ENCODE peak calls at places on chromosomes 2 and 18, in nine cellular contexts. L is CD8-positive, alpha-beta memory T cell; O is PC-3; F is HT-29; G is A549; Z is HFFc6; W is fibroblast of pulmonary artery; N is GM10248; M is T-helper 2 cell. E is an unnamed sample.

GRCh38 chr2:38551746-38552145 is 51.0 kb downstream of the HNRNPLL start:
- DNase-seq in L (no peak), O (no peak), F (no peak), G (no peak), Z (no peak), W (no peak), N (no peak), M (no peak), E (no peak)

GRCh38 chr2:201971516-201972228 is 62.0 kb upstream of the FZD7 start:
- DNase-seq in L (no peak), O (no peak), F (no peak), G (no peak), Z (no peak), W (no peak), N (no peak), M (no peak), E (no peak)

GRCh38 chr2:102027036-102027702 is 35.4 kb downstream of the IL1R2 start:
- DNase-seq in L (no peak), O (no peak), F (no peak), G (no peak), Z (peak; percentile 69), W (peak; percentile 91), N (no peak), M (no peak), E (no peak)

GRCh38 chr2:127622561-127623387 is 23.2 kb upstream of the GPR17 start:
- DNase-seq in L (peak; percentile 21), O (no peak), F (no peak), G (no peak), Z (no peak), W (no peak), N (no peak), M (no peak), E (no peak)

GRCh38 chr2:121052023-121052422 is 233.0 kb downstream of the TFCP2L1 start:
- DNase-seq in L (no peak), O (no peak), F (no peak), G (no peak), Z (no peak), W (peak; percentile 17), N (no peak), M (no peak), E (no peak)

GRCh38 chr18:78717766-78718150 is 261.9 kb upstream of the SALL3 start:
- DNase-seq in L (no peak), O (no peak), F (no peak), G (no peak), Z (no peak), W (no peak), N (no peak), M (no peak), E (no peak)

GRCh38 chr2:219058541-219059374 is 2.0 kb downstream of the IHH start:
- DNase-seq in L (no peak), O (peak; percentile 22), F (peak; percentile 77), G (no peak), Z (peak; percentile 19), W (no peak), N (no peak), M (no peak), E (no peak)

GRCh38 chr2:101818531-101819451 is 121.3 kb downstream of the MAP4K4 start:
- DNase-seq in L (no peak), O (peak; percentile 77), F (no peak), G (no peak), Z (peak; percentile 71), W (no peak), N (no peak), M (peak; percentile 65), E (peak; percentile 45)

GRCh38 chr18:41771971-41772370 is 183.1 kb upstream of the PIK3C3 start:
- DNase-seq in L (no peak), O (no peak), F (no peak), G (no peak), Z (no peak), W (no peak), N (no peak), M (no peak), E (no peak)

GRCh38 chr18:35311506-35311905 is 21.5 kb upstream of the ZSCAN30 start:
- DNase-seq in L (no peak), O (no peak), F (peak; percentile 31), G (no peak), Z (peak; percentile 47), W (peak; percentile 51), N (no peak), M (no peak), E (peak; percentile 11)

E was measured in RWPE1.